ENCODE peak calls at places on chromosomes 16 and 17, in eight cellular contexts. N, T, B, Z, L, Q, X and G are unnamed samples.

GRCh38 chr16:73015612-73016487 is 32.1 kb downstream of the ZFHX3 start:
- DNase-seq in T (no peak), Z (peak; percentile 82), Q (peak; percentile 94), L (no peak), N (no peak), X (no peak), B (no peak), G (peak; percentile 92)

GRCh38 chr16:86224126-86224525 is 286.2 kb upstream of the FOXF1 start:
- DNase-seq in Z (no peak), B (no peak), L (no peak), X (no peak), T (no peak), N (no peak), Q (peak; percentile 21), G (no peak)

GRCh38 chr16:53502331-53503269 is at the start of gene AKTIP:
- DNase-seq in N (no peak), B (peak; percentile 44), L (peak; percentile 37), Z (peak; percentile 86), T (peak; percentile 35), X (peak; percentile 36), Q (peak; percentile 79), G (peak; percentile 84)

GRCh38 chr17:48012151-48012520 is 25.5 kb downstream of the COPZ2 start:
- DNase-seq in Z (peak; percentile 64), B (peak; percentile 94), L (no peak), N (peak; percentile 73), X (no peak), Q (peak; percentile 62), T (peak; percentile 77), G (peak; percentile 39)

GRCh38 chr17:76431509-76431908 is 21.4 kb downstream of the UBE2O start:
- DNase-seq in T (no peak), B (no peak), N (no peak), L (no peak), Q (no peak), Z (no peak), X (no peak), G (no peak)

GRCh38 chr17:11705111-11705510 is 106.8 kb downstream of the DNAH9 start:
- DNase-seq in B (no peak), Z (peak; percentile 2), N (no peak), L (no peak), Q (no peak), T (no peak), X (no peak), G (peak; percentile 9)

GRCh38 chr16:70374213-70374612 is 27.5 kb downstream of the DDX19A start:
- DNase-seq in Z (no peak), X (no peak), L (no peak), B (no peak), T (no peak), N (no peak), Q (no peak), G (no peak)

GRCh38 chr17:33124871-33125551 is 133.4 kb downstream of the SPACA3 start:
- DNase-seq in T (no peak), Q (no peak), N (no peak), L (no peak), Z (no peak), B (no peak), X (no peak), G (no peak)

GRCh38 chr17:6576038-6576437 is 19.7 kb upstream of the PITPNM3 start:
- DNase-seq in Q (no peak), T (no peak), X (no peak), B (no peak), N (no peak), L (no peak), Z (no peak), G (no peak)

GRCh38 chr17:4605826-4606225 is 21.5 kb downstream of the SMTNL2 start:
- DNase-seq in N (peak; percentile 68), L (peak; percentile 80), T (no peak), B (no peak), Z (no peak), Q (no peak), X (peak; percentile 73), G (no peak)

DNA sequence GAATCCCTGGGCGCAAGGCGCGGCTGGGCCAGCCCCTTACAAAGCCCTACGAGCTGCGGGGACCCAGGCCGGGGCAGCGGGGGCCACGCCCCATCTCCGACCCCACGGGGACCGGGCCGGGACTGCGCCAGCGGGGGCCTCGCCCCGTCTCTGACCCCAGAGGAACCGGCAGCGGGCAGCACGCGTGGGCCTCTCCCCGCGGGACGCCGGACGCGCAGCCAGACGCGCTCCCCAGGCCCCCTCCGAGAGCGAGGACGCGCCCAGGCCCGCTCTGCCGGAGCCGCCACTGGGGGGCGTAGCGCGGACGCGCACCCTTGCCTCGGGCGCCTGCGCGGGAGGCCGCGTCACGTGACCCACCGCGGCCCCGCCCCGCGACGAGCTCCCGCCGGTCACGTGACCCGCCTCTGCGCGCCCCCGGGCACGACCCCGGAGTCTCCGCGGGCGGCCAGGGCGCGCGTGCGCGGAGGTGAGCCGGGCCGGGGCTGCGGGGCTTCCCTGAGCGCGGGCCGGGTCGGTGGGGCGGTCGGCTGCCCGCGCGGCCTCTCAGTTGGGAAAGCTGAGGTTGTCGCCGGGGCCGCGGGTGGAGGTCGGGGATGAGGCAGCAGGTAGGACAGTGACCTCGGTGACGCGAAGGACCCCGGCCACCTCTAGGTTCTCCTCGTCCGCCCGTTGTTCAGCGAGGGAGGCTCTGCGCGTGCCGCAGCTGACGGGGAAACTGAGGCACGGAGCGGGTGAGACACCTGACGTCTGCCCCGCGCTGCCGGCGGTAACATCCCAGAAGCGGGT is at the start of gene GAA:
- DNase-seq in N (peak; percentile 96), L (peak; percentile 66), T (peak; percentile 94), X (peak; percentile 27), B (peak; percentile 96), Q (peak; percentile 87), Z (peak; percentile 94), G (peak; percentile 81)
- TF ChIP-seq CTCF in N (peak; percentile 82), L (peak; percentile 71), T (peak; percentile 52), X (peak; percentile 55), B (peak; percentile 73), Q (no peak), Z (peak; percentile 89), G (peak; percentile 95)

GRCh38 chr16:67444259-67445125 is 13.6 kb downstream of the HSD11B2 start:
- DNase-seq in L (no peak), B (no peak), T (no peak), X (no peak), N (no peak), Z (no peak), Q (no peak), G (no peak)

GRCh38 chr16:67446968-67447507 is 16.1 kb downstream of the HSD11B2 start:
- DNase-seq in X (no peak), N (no peak), Z (no peak), L (no peak), Q (no peak), T (no peak), B (no peak), G (no peak)

GRCh38 chr16:67445126-67445426 is 14.2 kb downstream of the HSD11B2 start:
- DNase-seq in N (no peak), T (no peak), Z (no peak), X (no peak), B (no peak), L (no peak), Q (no peak), G (no peak)

GRCh38 chr16:67445913-67446907 is 15.3 kb downstream of the HSD11B2 start:
- DNase-seq in Q (peak; percentile 61), L (no peak), N (peak; percentile 80), Z (no peak), X (no peak), B (no peak), T (no peak), G (no peak)

DNA sequence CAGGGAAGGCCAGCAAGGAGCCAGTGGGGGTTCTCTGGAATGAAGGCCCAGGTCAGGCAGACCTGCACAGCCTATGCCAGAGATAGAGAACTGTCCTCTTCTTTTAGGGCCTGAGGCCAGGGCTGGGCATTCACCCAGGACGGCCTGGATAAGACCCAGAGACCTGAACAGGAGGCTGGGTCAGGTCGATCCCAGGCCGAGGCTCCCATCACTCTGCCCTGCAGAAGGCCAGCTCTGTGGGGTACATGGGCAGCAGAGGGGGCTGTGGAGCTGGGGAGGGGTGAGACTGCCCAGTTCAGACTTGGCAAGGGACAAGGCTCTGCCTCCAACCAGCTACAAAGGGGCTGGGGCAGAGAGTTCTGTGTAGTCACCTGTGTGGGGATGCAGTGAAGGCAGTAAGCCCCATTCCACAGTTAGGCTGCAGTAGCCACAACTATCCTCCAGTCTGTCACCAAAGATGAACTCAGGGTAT is 14.6 kb downstream of the HSD11B2 start:
- DNase-seq in N (no peak), X (no peak), B (no peak), Z (no peak), T (no peak), Q (no peak), L (no peak), G (peak; percentile 66)
- TF ChIP-seq CTCF in N (no peak), X (peak; percentile 33), B (no peak), Z (no peak), T (no peak), Q (no peak), L (peak; percentile 26), G (peak; percentile 4)

DNA sequence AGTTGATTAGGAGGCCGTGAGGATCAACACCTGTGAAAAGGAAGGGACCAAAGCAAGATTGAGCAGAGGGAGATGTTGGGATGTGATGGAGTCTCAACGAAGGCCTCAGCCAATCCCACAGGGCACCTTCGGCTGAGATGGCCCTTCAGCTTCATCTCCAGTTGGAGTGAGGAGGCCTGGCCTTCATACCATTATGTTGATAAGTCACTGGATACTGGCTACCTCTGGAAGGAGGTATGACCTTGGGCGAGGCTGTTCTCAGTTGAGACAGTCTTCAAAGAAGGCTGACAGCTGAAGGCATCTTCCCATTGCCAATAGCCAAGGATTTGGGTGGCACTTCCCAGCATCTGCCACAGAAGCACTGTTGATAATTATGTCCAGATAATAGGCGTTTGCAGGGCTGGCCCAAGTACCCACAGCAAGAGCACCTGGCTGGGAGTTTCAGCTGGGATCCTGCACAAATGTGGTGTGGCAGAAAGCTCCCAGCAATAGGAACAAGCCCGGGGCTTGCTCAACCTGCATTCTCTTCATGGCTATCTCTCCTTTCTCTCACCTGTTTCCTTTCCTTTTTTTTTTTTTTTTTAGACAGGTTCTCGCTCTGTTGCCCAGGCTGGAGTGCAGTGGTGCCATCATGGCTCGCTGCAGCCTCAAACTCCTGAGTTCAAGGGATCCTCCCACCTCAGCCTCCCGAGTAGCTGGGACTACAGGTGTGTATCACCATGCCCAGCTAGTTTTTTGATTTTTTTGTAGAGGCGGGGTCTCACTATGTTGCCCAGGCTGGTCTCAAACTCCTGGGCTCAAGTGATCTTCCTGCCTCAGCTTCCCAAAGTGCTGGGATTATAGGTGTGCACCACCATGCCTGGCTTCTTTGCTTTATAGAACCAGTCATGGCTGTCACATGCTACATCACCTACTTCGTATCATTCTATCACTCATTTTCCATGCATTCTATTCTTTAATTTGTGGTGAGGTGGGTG is 18.2 kb upstream of the MAP3K14 start:
- DNase-seq in T (no peak), X (no peak), N (no peak), Z (no peak), Q (no peak), L (no peak), B (no peak), G (no peak)
- TF ChIP-seq CTCF in T (no peak), X (no peak), N (no peak), Z (no peak), Q (no peak), L (no peak), B (no peak), G (no peak)

DNA sequence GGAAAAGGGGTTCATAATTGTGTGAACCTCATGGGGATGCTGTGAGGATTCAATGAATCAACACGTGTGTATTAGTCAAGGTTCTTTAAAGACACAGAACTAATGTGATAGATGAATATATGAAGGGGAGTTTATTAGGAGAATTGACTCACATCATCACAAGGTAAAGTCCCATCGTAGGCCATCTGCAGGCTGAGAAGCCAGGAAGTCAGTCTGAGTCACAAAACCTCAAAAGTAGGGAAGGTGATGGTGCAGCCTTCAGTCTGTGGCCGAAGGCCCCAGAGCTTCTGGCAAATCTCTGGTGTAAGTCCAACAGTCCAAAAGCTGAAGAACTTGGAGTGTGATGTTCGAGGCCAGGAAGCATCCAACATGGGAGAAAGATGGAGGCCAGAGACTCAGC is 413.4 kb downstream of the CDH13 start:
- DNase-seq in B (no peak), Q (no peak), N (no peak), Z (no peak), T (no peak), L (peak; percentile 61), X (peak; percentile 36), G (no peak)
- TF ChIP-seq CTCF in B (no peak), Q (no peak), N (no peak), Z (no peak), T (no peak), L (no peak), X (no peak), G (no peak)